ENCODE peak calls at places on chromosomes 2 and 18, in six cellular contexts. T, R, U, V, S and Z are unnamed samples. For H3K27me3, the result is how much of the 10 kb centered on the place peaks cover.

GRCh38 chr18:58645398-58645797 is 16.5 kb upstream of the ALPK2 start:
- DNase-seq in T (no peak), R (no peak), U (no peak), V (peak), S (no peak), Z (no peak)

GRCh38 chr2:34738691-34739090 is 1139.6 kb upstream of the FAM98A start:
- DNase-seq in T (no peak), R (no peak), U (no peak), V (no peak), S (no peak), Z (no peak)

GRCh38 chr18:8657050-8657820 is 48.0 kb downstream of the RAB12 start:
- DNase-seq in T (no peak), R (no peak), U (no peak), V (no peak), S (no peak), Z (no peak)

GRCh38 chr18:35110554-35111058 is 69.4 kb downstream of the MAPRE2 start:
- DNase-seq in T (no peak), R (no peak), U (no peak), V (no peak), S (no peak), Z (no peak)

GRCh38 chr2:45607701-45608100 is 3.4 kb downstream of the SRBD1 start:
- DNase-seq in T (no peak), R (no peak), U (no peak), V (no peak), S (no peak), Z (no peak)

GRCh38 chr2:62197017-62197586 is 1.2 kb downstream of the B3GNT2 start:
- DNase-seq in T (no peak), R (no peak), U (no peak), V (no peak), S (no peak), Z (no peak)

GRCh38 chr2:127092306-127092705 is 14.6 kb downstream of the BIN1 start:
- DNase-seq in T (no peak), R (no peak), U (no peak), V (no peak), S (no peak), Z (no peak)

GRCh38 chr18:70373062-70373519 is 84.2 kb downstream of the SOCS6 start:
- DNase-seq in T (no peak), R (peak), U (no peak), V (peak), S (no peak), Z (peak)

GRCh38 chr2:98478088-98478551 is 33.5 kb downstream of the INPP4A start:
- DNase-seq in T (no peak), R (no peak), U (no peak), V (no peak), S (no peak), Z (no peak)

GRCh38 chr2:182148344-182148743 is 162.7 kb downstream of the PPP1R1C start:
- DNase-seq in T (no peak), R (no peak), U (peak), V (no peak), S (no peak), Z (no peak)

GRCh38 chr2:181943411-181944124 is 42.1 kb upstream of the PPP1R1C start:
- DNase-seq in T (no peak), R (no peak), U (no peak), V (no peak), S (no peak), Z (no peak)

GRCh38 chr2:172968061-172968469 is 107.6 kb upstream of the MAP3K20 start:
- DNase-seq in T (peak), R (peak), U (peak), V (peak), S (peak), Z (peak)

GRCh38 chr2:235570966-235571692 is 77.3 kb downstream of the AGAP1 start:
- DNase-seq in T (no peak), R (no peak), U (no peak), V (no peak), S (no peak), Z (no peak)

GRCh38 chr2:184338776-184339175 is 259.6 kb upstream of the ZNF804A start:
- DNase-seq in T (no peak), R (no peak), U (no peak), V (no peak), S (no peak), Z (no peak)

GRCh38 chr2:43824951-43825493 is 13.6 kb downstream of the ABCG5 start:
- DNase-seq in T (no peak), R (no peak), U (no peak), V (no peak), S (no peak), Z (peak)

GRCh38 chr2:197312186-197312585 is 1.6 kb upstream of the ANKRD44 start:
- DNase-seq in T (no peak), R (no peak), U (no peak), V (no peak), S (no peak), Z (no peak)

GRCh38 chr2:69007603-69008002 is 5.4 kb upstream of the ANTXR1 start:
- DNase-seq in T (no peak), R (peak), U (no peak), V (no peak), S (no peak), Z (no peak)

GRCh38 chr2:45241061-45241561 is 231.9 kb upstream of the SIX2 start:
- DNase-seq in T (no peak), R (peak), U (no peak), V (peak), S (no peak), Z (no peak)

GRCh38 chr2:199273043-199273647 is 184.6 kb downstream of the SATB2 start:
- DNase-seq in T (no peak), R (peak), U (no peak), V (peak), S (no peak), Z (no peak)

DNA sequence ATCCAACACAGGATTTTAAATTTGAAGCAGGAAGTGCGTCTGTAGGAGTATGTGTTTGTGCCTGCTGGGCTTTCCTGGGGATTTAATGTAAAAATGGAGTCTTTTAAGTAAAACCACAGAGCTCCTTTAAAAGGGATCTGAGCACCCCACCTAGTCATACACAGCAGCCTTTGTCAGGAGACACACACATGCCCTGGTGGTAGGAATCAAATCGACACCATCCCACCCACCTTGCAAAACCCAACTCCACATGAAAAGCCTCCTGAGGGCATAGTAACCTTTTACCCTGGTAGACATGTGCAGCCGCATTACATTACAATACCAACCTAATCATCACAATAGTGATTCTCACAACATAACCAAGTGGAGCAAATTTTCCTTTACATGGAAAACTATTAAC is 29.0 kb downstream of the UXS1 start:
- DNase-seq in T (no peak), R (no peak), U (no peak), V (no peak), S (no peak), Z (no peak)
- H3K27me3 ChIP-seq in T (under half), R (under half), U (under half), V (under half), S (under half), Z (under half)

GRCh38 chr2:74886811-74887210 is 52.9 kb downstream of the HK2 start:
- DNase-seq in T (no peak), R (no peak), U (no peak), V (no peak), S (no peak), Z (no peak)
- TF ChIP-seq CTCF in T (no peak), R (no peak), U (no peak), V (no peak), S (no peak), Z (no peak)

GRCh38 chr2:118255301-118255700 is 167.0 kb downstream of the INSIG2 start:
- DNase-seq in T (no peak), R (no peak), U (no peak), V (no peak), S (no peak), Z (no peak)
- H3K27me3 ChIP-seq in T (under half), R (under half), U (under half), V (under half), S (under half), Z (under half)

GRCh38 chr2:174690026-174690425 is 74.2 kb downstream of the CHRNA1 start:
- DNase-seq in T (no peak), R (no peak), U (no peak), V (no peak), S (no peak), Z (no peak)

GRCh38 chr2:174691203-174691779 is 73.0 kb downstream of the CHRNA1 start:
- DNase-seq in T (no peak), R (no peak), U (no peak), V (no peak), S (no peak), Z (no peak)

GRCh38 chr2:174692256-174692830 is 71.9 kb downstream of the CHRNA1 start:
- DNase-seq in T (no peak), R (no peak), U (no peak), V (no peak), S (no peak), Z (peak)

GRCh38 chr2:174686430-174686829 is 77.8 kb downstream of the CHRNA1 start:
- DNase-seq in T (no peak), R (no peak), U (no peak), V (no peak), S (no peak), Z (no peak)

GRCh38 chr2:174688079-174688478 is 76.2 kb downstream of the CHRNA1 start:
- DNase-seq in T (no peak), R (peak), U (no peak), V (peak), S (no peak), Z (no peak)
- TF ChIP-seq CTCF in T (peak), R (peak), U (peak), V (peak), S (peak), Z (peak)

GRCh38 chr18:48138660-48139426 is 208.4 kb upstream of the SMAD2 start:
- DNase-seq in T (no peak), R (no peak), U (no peak), V (no peak), S (no peak), Z (no peak)
- H3K27me3 ChIP-seq in T (under half), R (under half), U (under half), V (under half), S (under half), Z (under half)

GRCh38 chr2:74670263-74670662 is 16.2 kb downstream of the SEMA4F start:
- DNase-seq in T (no peak), R (no peak), U (no peak), V (no peak), S (no peak), Z (no peak)

GRCh38 chr2:74673821-74674528 is 19.9 kb downstream of the SEMA4F start:
- DNase-seq in T (no peak), R (no peak), U (no peak), V (no peak), S (no peak), Z (no peak)

GRCh38 chr2:74671479-74671878 is 17.4 kb downstream of the SEMA4F start:
- DNase-seq in T (no peak), R (no peak), U (no peak), V (peak), S (no peak), Z (no peak)

GRCh38 chr2:74679615-74680014 is 25.6 kb downstream of the SEMA4F start:
- DNase-seq in T (no peak), R (no peak), U (no peak), V (no peak), S (no peak), Z (no peak)

DNA sequence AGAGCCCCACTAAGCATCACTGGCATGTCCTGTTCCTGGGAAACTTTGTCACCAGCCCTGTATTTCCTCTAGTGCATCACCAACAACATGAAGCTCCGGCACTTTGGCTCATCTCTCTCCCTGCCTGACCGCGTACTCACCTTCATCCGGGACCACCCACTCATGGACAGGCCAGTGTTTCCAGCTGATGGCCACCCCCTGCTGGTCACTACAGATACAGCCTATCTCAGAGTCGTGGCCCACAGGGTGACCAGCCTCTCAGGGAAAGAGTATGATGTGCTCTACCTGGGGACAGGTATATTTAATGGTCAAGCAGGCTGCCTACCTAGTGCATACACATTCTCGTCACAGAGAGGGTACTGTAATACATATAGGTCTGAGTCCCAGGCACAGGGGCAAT is 21.0 kb downstream of the SEMA4F start:
- DNase-seq in T (no peak), R (no peak), U (no peak), V (no peak), S (no peak), Z (no peak)
- TF ChIP-seq CTCF in T (no peak), R (no peak), U (no peak), V (peak), S (no peak), Z (no peak)